ENCODE peak calls at places on chromosomes 1 and 21, in ten cellular contexts. M is foreskin fibroblast; F is mammary epithelial cell; D is right lobe of liver; W is upper lobe of right lung; V is PC-3; Q is effector memory CD4-positive, alpha-beta T cell; G is stomach; J is HFF-Myc; R is prostate gland. B is an unnamed sample.

GRCh38 chr1:94299627-94300552 is 62.5 kb upstream of the ARHGAP29 start:
- DNase-seq in F (peak), D (no peak), Q (no peak), G (no peak), R (no peak), J (no peak), W (no peak), V (peak), M (peak), B (no peak)

GRCh38 chr1:224544711-224545110 is 71.4 kb upstream of the CNIH3 start:
- DNase-seq in Q (no peak), G (no peak), M (no peak), V (no peak), W (no peak), J (no peak), R (no peak), D (no peak), F (no peak), B (no peak)

GRCh38 chr1:26278835-26279597 is 870 bp upstream of the SH3BGRL3 start:
- DNase-seq in M (peak), F (peak), R (peak), V (peak), Q (no peak), D (peak), W (no peak), J (no peak), G (peak), B (no peak)

GRCh38 chr1:14267991-14268390 is 330.5 kb upstream of the KAZN start:
- DNase-seq in M (no peak), W (no peak), V (peak), G (no peak), F (peak), Q (no peak), J (no peak), D (no peak), R (no peak), B (no peak)

GRCh38 chr1:221715321-221716169 is 26.3 kb downstream of the DUSP10 start:
- DNase-seq in F (no peak), J (no peak), W (no peak), M (no peak), R (peak), V (peak), G (no peak), Q (no peak), D (no peak), B (peak)

GRCh38 chr1:36323636-36324321 is at the start of gene EVA1B:
- DNase-seq in G (peak), Q (peak), V (peak), R (peak), M (peak), W (peak), F (peak), D (peak), J (no peak), B (no peak)

GRCh38 chr1:111980684-111981083 is 8.8 kb downstream of the KCND3 start:
- DNase-seq in V (no peak), M (no peak), J (no peak), G (no peak), F (no peak), D (no peak), R (no peak), Q (no peak), W (no peak), B (no peak)

GRCh38 chr1:177975588-177976495 is 6.0 kb upstream of the SEC16B start:
- DNase-seq in D (no peak), V (no peak), F (peak), G (no peak), J (no peak), W (no peak), Q (no peak), R (no peak), M (peak), B (no peak)

GRCh38 chr1:234168061-234168724 is 205.1 kb upstream of the COA6 start:
- DNase-seq in F (no peak), J (no peak), W (no peak), Q (no peak), V (no peak), M (no peak), D (no peak), R (no peak), G (no peak), B (no peak)

GRCh38 chr1:234163267-234163919 is 209.9 kb upstream of the COA6 start:
- DNase-seq in M (no peak), D (no peak), V (peak), Q (no peak), G (no peak), F (no peak), J (no peak), W (no peak), R (no peak), B (no peak)

GRCh38 chr1:234164098-234164709 is 209.1 kb upstream of the COA6 start:
- DNase-seq in J (no peak), W (no peak), M (no peak), F (no peak), G (no peak), D (no peak), R (no peak), Q (no peak), V (no peak), B (no peak)

GRCh38 chr1:234162661-234163060 is 210.6 kb upstream of the COA6 start:
- DNase-seq in G (no peak), F (no peak), W (no peak), D (no peak), V (no peak), J (no peak), R (no peak), Q (no peak), M (no peak), B (no peak)
- H3K4me3 ChIP-seq in G (no peak), F (no peak), W (no peak), D (no peak), V (no peak), J (no peak), R (no peak), Q (no peak), M (no peak), B (no peak)

DNA sequence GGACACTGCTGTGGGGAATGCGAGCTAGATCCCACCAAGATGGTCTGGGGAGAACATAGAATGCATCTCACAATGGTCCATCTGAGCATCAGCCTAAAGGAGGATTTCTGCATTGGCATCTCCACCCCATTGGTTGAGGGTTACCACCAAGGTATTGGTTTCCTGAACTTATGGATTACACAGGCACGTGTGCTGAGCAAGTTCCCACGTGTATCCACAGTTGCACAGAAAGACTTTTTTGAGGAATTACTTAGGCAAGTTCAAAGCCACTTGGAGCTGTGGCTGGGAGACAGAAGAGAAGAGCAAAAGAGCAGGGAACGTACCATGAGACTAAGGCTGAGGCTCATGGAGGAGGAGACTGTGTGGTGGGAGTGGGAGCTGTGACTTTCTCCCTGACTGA is 43.1 kb downstream of the KCNA2 start:
- DNase-seq in F (no peak), G (no peak), V (no peak), D (no peak), R (no peak), W (no peak), M (no peak), Q (no peak), J (no peak), B (no peak)
- H3K4me3 ChIP-seq in F (no peak), G (no peak), V (no peak), D (no peak), R (no peak), W (no peak), M (no peak), Q (no peak), J (no peak), B (no peak)

DNA sequence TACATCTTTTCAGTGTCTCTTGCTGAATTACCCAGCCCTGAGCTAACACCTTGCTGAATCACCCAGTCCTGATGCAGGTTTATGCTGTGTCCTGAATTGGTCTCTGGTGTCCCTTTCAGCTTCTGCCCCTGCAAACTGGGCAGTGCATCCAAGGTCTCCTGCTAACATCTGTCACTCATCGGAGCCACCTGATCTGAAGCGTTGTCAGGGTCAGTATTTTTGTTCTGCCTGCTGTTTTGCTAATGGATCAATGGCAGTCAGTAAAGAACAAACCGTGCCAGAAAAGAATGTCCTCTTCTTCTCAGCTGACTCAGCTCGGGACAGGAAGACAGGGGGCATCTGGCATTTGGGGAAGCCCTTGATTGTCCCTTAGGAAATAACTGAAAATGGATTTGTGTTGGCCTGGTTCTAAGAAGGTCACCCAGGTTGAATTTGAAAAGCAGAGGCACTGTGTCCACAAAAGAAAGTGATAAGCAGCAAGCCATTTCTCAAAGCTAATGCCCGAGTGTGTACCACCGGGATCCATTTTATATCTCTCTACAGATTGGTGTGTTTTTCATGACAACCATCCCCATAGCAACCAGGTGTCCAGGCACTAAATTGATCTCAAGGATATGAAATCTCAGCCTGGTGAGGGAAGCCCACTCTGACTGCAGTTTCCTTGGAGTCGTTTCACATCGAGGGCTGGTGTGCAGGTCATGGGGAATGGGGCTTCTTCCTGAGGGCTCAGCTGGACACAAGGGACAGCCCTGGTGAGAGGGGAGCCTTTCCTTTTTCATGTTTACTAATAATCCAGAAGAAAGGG is 109.7 kb upstream of the IRF2BP2 start:
- DNase-seq in D (no peak), R (no peak), Q (no peak), G (no peak), V (no peak), M (no peak), W (no peak), J (no peak), F (no peak), B (no peak)
- H3K4me3 ChIP-seq in D (no peak), R (no peak), Q (no peak), G (no peak), V (no peak), M (no peak), W (no peak), J (no peak), F (no peak), B (no peak)

GRCh38 chr1:10178602-10179407 is 31.6 kb upstream of the KIF1B start:
- DNase-seq in M (peak), Q (no peak), W (no peak), V (no peak), J (no peak), F (no peak), D (no peak), G (no peak), R (no peak), B (no peak)
- H3K4me3 ChIP-seq in M (no peak), Q (no peak), W (no peak), V (no peak), J (no peak), F (no peak), D (no peak), G (no peak), R (no peak), B (no peak)

GRCh38 chr1:71047635-71048607 is at the start of gene PTGER3:
- DNase-seq in W (peak), G (peak), R (peak), J (no peak), V (no peak), D (peak), M (peak), F (peak), Q (peak), B (no peak)
- H3K4me3 ChIP-seq in W (peak), G (peak), R (peak), J (peak), V (peak), D (peak), M (peak), F (peak), Q (peak), B (peak)

DNA sequence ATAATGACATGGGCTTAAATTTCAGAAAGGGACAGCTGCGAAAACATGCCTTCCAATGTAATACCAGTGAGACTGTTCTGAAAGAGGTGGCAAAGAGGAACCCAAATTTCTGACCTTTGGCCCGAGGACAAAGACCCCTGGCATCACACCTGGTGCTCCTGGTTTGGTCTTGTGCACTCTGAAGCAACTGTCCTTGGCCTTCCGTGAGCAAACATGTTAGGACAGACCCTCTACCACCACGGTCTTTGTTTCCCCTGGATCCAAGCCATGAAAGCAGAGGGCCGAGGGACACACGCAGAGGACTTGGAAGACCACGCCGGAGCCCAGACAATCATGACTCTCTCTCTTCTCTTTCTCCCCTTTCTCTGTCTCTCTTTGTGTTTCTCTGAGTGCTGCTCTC is 6.0 kb downstream of the REG4 start:
- DNase-seq in J (no peak), F (no peak), R (no peak), Q (no peak), G (no peak), D (peak), M (no peak), V (no peak), W (no peak), B (no peak)
- H3K4me3 ChIP-seq in J (no peak), F (no peak), R (no peak), Q (no peak), G (no peak), D (no peak), M (no peak), V (no peak), W (no peak), B (no peak)

GRCh38 chr21:46064870-46065214 is 33.1 kb upstream of the COL6A2 start:
- DNase-seq in J (no peak), F (no peak), R (no peak), Q (no peak), M (no peak), W (peak), D (peak), V (no peak), G (no peak), B (no peak)
- H3K4me3 ChIP-seq in J (no peak), F (no peak), R (no peak), Q (no peak), M (no peak), W (no peak), D (no peak), V (no peak), G (no peak), B (no peak)

GRCh38 chr1:39105841-39106765 is 80.0 kb downstream of the NDUFS5 start:
- DNase-seq in J (no peak), G (peak), V (peak), D (peak), M (peak), R (peak), W (peak), F (peak), Q (no peak), B (no peak)

GRCh38 chr1:39105061-39105840 is 79.1 kb downstream of the NDUFS5 start:
- DNase-seq in J (no peak), W (peak), F (peak), V (peak), Q (peak), D (peak), M (peak), G (peak), R (peak), B (no peak)

GRCh38 chr1:39102537-39103320 is 76.6 kb downstream of the NDUFS5 start:
- DNase-seq in J (peak), V (peak), R (peak), Q (no peak), F (peak), G (no peak), M (peak), W (no peak), D (no peak), B (peak)

GRCh38 chr1:39103321-39104157 is 77.4 kb downstream of the NDUFS5 start:
- DNase-seq in Q (no peak), F (peak), D (no peak), R (no peak), J (no peak), V (peak), W (no peak), M (peak), G (no peak), B (no peak)

GRCh38 chr1:39104158-39105060 is 78.3 kb downstream of the NDUFS5 start:
- DNase-seq in V (peak), W (no peak), G (no peak), R (peak), J (no peak), M (peak), F (peak), D (peak), Q (no peak), B (no peak)
- H3K4me3 ChIP-seq in V (peak), W (peak), G (peak), R (peak), J (peak), M (peak), F (peak), D (peak), Q (no peak), B (no peak)

GRCh38 chr1:84166797-84167196 is 22.7 kb downstream of the PRKACB start:
- DNase-seq in R (no peak), G (no peak), M (no peak), F (no peak), D (no peak), Q (no peak), W (no peak), J (no peak), V (no peak), B (no peak)
- H3K4me3 ChIP-seq in R (no peak), G (no peak), M (no peak), F (no peak), D (no peak), Q (no peak), W (no peak), J (no peak), V (no peak), B (peak)

DNA sequence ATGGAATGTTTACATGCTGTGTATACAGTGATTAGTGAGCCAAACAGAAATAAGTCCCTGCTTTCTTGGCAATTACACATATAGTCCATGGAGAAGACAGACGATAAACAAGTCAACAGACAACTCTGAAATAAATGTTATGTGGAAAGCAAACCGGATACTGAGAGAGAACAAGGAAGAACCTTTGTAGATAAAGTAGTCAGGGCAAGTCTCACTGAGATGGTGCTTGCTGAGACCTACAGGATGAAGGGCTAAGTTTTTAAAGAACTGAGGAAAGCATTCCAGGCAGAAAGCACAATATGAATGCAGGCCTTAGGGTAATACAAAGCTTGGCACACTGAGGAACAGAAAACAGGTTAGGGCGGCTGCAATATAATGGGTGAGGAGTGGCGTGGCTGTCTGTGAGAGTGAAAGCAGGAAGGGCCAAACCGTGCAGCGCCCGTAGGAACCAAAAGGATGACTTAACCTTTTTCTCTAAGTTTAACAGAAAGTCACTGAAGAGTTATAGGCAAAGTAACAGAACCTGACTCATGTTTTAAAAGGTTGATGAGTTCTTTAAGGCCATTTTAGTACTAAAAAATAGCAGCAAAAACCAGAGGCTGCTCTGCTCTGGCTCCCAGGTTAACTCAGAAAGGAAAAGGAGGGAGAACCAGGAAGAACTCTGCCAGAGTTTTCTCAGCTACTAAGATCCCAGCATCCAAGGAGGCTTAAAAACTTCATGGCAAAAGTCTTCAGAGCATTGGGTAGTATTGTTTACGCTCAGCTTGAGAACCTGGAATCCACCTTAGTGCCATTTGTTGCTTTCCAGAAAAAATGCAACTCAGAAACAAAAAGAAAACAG is 8.7 kb upstream of the TTF2 start:
- DNase-seq in M (no peak), Q (no peak), F (peak), R (peak), D (no peak), V (peak), J (no peak), W (no peak), G (peak), B (no peak)
- H3K4me3 ChIP-seq in M (no peak), Q (peak), F (peak), R (no peak), D (no peak), V (peak), J (no peak), W (peak), G (peak), B (peak)

B was measured in LNCaP clone FGC.